ENCODE peak calls at places on chromosomes 5 and 9, in five cellular contexts. E is HepG2, R is IMR-90, S is K562, P is H1. X is an unnamed sample.

GRCh38 chr9:38067611-38067891 is 1.5 kb downstream of the SHB start:
- DNase-seq in E (no peak), P (no peak), S (no peak), R (no peak), X (no peak)

GRCh38 chr9:34694811-34695210 is 3.7 kb upstream of the CCL19 start:
- DNase-seq in P (no peak), S (no peak), R (no peak), E (no peak), X (no peak)

GRCh38 chr5:52328220-52328619 is 459.5 kb upstream of the ITGA1 start:
- DNase-seq in S (no peak), E (no peak), P (no peak), R (no peak), X (no peak)

GRCh38 chr9:76634356-76635054 is 129.7 kb upstream of the PCA3 start:
- DNase-seq in S (no peak), P (no peak), E (peak; percentile 15), R (peak; percentile 81), X (no peak)

GRCh38 chr5:136190904-136191303 is 2.1 kb downstream of the SMIM32 start:
- DNase-seq in P (no peak), E (no peak), S (no peak), R (no peak), X (no peak)

GRCh38 chr5:149641600-149641999 is 60.3 kb downstream of the ARHGEF37 start:
- DNase-seq in R (no peak), S (no peak), E (no peak), P (no peak), X (no peak)

GRCh38 chr5:56006600-56006999 is 11.8 kb upstream of the IL6ST start:
- DNase-seq in S (no peak), E (no peak), R (no peak), P (no peak), X (no peak)

GRCh38 chr5:79992891-79993290 is 1.8 kb upstream of the MTX3 start:
- DNase-seq in S (no peak), E (no peak), P (no peak), R (peak; percentile 55), X (no peak)

GRCh38 chr9:135303280-135303647 is 176.3 kb upstream of the PPP1R26 start:
- DNase-seq in P (no peak), E (no peak), S (no peak), R (no peak), X (no peak)

GRCh38 chr5:40483316-40483715 is 196.4 kb upstream of the PTGER4 start:
- DNase-seq in P (no peak), E (no peak), R (no peak), S (no peak), X (no peak)

GRCh38 chr9:113274474-113275146 is 762 bp downstream of the CDC26 start:
- DNase-seq in P (no peak), S (peak; percentile 38), R (peak; percentile 64), E (peak; percentile 69), X (peak; percentile 66)
- TF ChIP-seq MAFK in P (no peak), S (no peak), R (no peak), E (no peak), X (no peak)

DNA sequence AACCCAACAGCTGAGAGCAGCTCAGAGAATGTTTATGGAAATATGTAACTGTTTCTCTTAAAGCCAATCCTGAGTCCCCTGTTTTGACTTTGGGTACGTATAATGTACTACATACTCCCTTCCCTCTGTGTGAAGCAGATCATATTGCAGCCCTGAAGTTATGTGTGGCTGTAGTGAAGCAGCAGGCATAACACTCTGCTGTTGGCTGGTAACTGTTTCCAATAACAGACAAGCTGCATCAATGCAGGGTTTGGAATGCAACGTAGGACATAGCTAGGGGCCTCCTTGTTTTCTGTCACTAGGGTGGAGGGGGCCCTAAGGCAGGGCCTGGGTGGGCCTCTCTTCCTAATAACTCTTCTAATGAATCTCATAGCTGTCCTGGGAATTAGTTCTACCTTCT is 129.7 kb upstream of the HMHB1 start:
- DNase-seq in R (peak; percentile 79), E (no peak), S (no peak), P (no peak), X (no peak)
- TF ChIP-seq MAFK in R (no peak), E (no peak), S (no peak), P (no peak), X (no peak)

GRCh38 chr5:169067641-169068316 is 233.2 kb downstream of the SLIT3 start:
- DNase-seq in P (no peak), R (no peak), S (no peak), E (no peak), X (no peak)
- TF ChIP-seq MAFK in P (no peak), R (no peak), S (no peak), E (no peak), X (no peak)

DNA sequence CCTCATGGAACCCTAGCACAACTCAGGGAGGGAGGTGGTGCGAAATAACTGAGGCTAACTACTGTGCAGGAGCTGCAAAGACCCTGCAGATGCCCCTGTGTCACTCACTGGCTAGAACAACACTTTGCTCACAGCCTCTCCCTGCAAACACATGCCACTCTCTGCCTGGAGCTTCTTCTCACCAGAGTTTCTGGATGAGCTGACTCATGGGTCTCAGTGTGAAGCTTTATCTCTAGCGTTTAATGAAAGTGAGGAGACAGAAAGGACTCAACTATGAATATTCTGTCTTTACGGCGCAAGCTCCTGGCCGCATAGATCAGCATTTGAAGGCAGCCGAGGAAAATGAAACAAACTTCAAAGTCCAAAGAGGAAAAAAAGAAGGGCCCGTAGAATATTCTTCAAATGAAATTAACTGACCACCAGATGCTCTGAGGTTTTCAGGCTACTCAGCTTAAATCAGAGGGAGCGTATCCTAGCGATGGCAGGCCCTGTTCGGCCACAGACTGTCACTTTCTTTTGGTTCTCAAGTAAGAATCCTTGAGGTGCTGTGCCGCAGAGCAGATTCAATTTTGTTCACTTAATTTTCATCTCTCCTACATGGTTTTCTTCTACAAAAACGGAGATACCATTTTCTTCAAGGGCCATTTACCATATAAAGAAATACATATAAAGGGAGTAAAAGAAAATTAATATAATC is 77.8 kb upstream of the TAS2R1 start:
- DNase-seq in E (no peak), S (no peak), P (no peak), R (no peak), X (no peak)
- TF ChIP-seq MAFK in E (no peak), S (no peak), P (no peak), R (no peak), X (no peak)

DNA sequence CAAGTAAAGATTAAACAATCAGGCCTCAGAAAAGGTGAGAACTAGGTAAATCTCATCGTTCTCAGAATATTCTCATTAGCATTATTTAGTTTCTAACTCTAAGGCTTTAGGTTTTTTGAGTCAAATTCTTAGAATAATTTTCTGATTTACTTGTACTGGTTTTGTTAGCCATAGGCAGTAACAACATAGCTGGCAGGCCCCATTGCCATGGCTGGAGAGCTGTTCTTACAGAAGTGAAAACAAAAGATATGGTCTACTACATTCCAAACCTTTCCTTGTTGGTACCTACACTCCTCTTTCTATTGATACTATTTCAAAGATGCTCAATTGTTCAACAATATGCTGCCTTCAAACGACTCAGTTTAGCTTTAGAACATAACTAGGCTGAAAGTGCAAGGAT is 27.3 kb downstream of the IFNW1 start:
- DNase-seq in S (no peak), P (no peak), R (no peak), E (no peak), X (no peak)
- TF ChIP-seq MAFK in S (no peak), P (no peak), R (no peak), E (no peak), X (no peak)

GRCh38 chr9:74755999-74756398 is 131.7 kb downstream of the TRPM6 start:
- DNase-seq in R (no peak), E (no peak), P (no peak), S (no peak), X (no peak)

GRCh38 chr9:74760031-74760700 is 127.6 kb downstream of the TRPM6 start:
- DNase-seq in R (peak; percentile 97), E (peak; percentile 24), P (no peak), S (no peak), X (peak; percentile 78)

GRCh38 chr9:74753650-74754049 is 134.1 kb downstream of the TRPM6 start:
- DNase-seq in P (no peak), E (no peak), S (no peak), R (no peak), X (no peak)

DNA sequence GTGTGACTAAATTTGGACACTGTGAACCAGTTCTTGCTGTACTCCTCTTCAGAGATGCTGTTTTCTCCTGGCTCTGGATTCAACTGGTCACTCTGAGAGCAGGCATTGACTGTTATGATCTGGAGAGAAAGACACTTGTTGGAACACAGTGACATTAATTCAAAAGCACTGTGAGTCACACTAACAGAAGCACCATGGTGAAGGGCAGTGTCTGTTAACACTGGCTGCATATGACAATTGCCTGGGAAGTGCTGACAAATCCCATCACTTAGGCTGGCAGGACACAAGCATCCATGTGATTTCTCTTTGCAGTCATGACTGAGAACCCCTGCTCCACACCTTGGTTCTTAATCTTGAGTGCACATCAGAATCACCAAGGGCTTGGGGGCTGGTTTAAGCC is 132.4 kb downstream of the TRPM6 start:
- DNase-seq in S (no peak), E (no peak), R (no peak), P (no peak), X (no peak)
- TF ChIP-seq MAFK in S (no peak), E (no peak), R (no peak), P (no peak), X (no peak)

DNA sequence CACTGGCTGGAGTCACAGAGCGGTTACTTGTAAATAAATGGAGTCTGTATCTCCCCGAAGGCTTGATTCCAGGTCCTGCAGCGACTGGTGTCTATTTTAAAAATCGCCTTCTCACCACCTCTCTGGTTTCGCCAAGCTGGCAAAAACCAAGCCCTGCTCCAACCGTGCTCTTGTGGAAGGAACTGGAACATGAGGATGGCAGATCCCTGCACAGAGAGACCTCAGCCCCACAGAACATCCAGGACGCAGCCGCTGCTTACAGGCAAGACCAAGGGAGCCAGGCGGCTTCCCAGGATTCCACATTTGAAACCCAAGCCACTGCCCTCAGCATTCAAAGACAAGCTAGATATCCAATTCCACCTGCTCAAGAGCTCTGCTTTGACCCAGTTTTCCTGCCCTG is 15.0 kb downstream of the SEMA4D start:
- DNase-seq in S (no peak), E (no peak), P (no peak), R (no peak), X (no peak)
- TF ChIP-seq MAFK in S (no peak), E (no peak), P (no peak), R (no peak), X (peak; percentile 2)

GRCh38 chr9:125993423-125993935 is 246.3 kb downstream of the PBX3 start:
- DNase-seq in E (no peak), S (no peak), R (no peak), P (no peak), X (no peak)
- TF ChIP-seq MAFK in E (no peak), S (no peak), R (no peak), P (no peak), X (no peak)

GRCh38 chr9:89402695-89403427 is 84.6 kb downstream of the SECISBP2 start:
- DNase-seq in S (no peak), E (no peak), P (no peak), R (no peak), X (no peak)
- TF ChIP-seq MAFK in S (no peak), E (no peak), P (no peak), R (no peak), X (no peak)

GRCh38 chr9:8261737-8262136 is 462.2 kb upstream of the DMAC1 start:
- DNase-seq in E (no peak), P (no peak), R (no peak), S (no peak), X (no peak)
- TF ChIP-seq MAFK in E (no peak), P (no peak), R (no peak), S (no peak), X (no peak)

X was measured in A549.